ENCODE peak calls at places on chromosomes 4 and X, in six cellular contexts. One of them, this sample, is unnamed.

GRCh38 chr4:118033148-118034060 is 882 bp upstream of the NDST3 start:
- DNase-seq in GM18507: no peak
- DNase-seq in body of pancreas: peak
- DNase-seq in activated naive CD4-positive, alpha-beta T cell treated with anti-CD3 and anti-CD28 coated beads for 36 hours: peak
- DNase-seq in D341Med: peak
- DNase-seq in H9: peak
- DNase-seq in this sample: no peak

GRCh38 chr4:116752027-116752426 is 333.3 kb downstream of the TRAM1L1 start:
- DNase-seq in GM18507: no peak
- DNase-seq in body of pancreas: no peak
- DNase-seq in activated naive CD4-positive, alpha-beta T cell treated with anti-CD3 and anti-CD28 coated beads for 36 hours: no peak
- DNase-seq in D341Med: no peak
- DNase-seq in H9: no peak
- DNase-seq in this sample: no peak

GRCh38 chr4:1291091-1291490 is 1.4 kb downstream of the MAEA start:
- DNase-seq in GM18507: no peak
- DNase-seq in body of pancreas: no peak
- DNase-seq in activated naive CD4-positive, alpha-beta T cell treated with anti-CD3 and anti-CD28 coated beads for 36 hours: no peak
- DNase-seq in D341Med: no peak
- DNase-seq in H9: peak
- DNase-seq in this sample: no peak

GRCh38 chr4:149768477-149768876 is 47.2 kb downstream of the IQCM start:
- DNase-seq in GM18507: no peak
- DNase-seq in body of pancreas: no peak
- DNase-seq in activated naive CD4-positive, alpha-beta T cell treated with anti-CD3 and anti-CD28 coated beads for 36 hours: no peak
- DNase-seq in D341Med: no peak
- DNase-seq in H9: no peak
- DNase-seq in this sample: no peak

GRCh38 chr4:57080781-57081650 is 29.2 kb downstream of the IGFBP7 start:
- DNase-seq in GM18507: no peak
- DNase-seq in body of pancreas: no peak
- DNase-seq in activated naive CD4-positive, alpha-beta T cell treated with anti-CD3 and anti-CD28 coated beads for 36 hours: no peak
- DNase-seq in D341Med: no peak
- DNase-seq in H9: no peak
- DNase-seq in this sample: peak

GRCh38 chr4:94766856-94767255 is 9.1 kb downstream of the BMPR1B start:
- DNase-seq in GM18507: no peak
- DNase-seq in body of pancreas: no peak
- DNase-seq in activated naive CD4-positive, alpha-beta T cell treated with anti-CD3 and anti-CD28 coated beads for 36 hours: no peak
- DNase-seq in D341Med: no peak
- DNase-seq in H9: no peak
- DNase-seq in this sample: no peak

GRCh38 chr4:102335616-102336015 is 9.7 kb downstream of the SLC39A8 start:
- DNase-seq in GM18507: no peak
- DNase-seq in body of pancreas: no peak
- DNase-seq in activated naive CD4-positive, alpha-beta T cell treated with anti-CD3 and anti-CD28 coated beads for 36 hours: no peak
- DNase-seq in D341Med: no peak
- DNase-seq in H9: no peak
- DNase-seq in this sample: no peak

GRCh38 chrX:97026406-97026805 is 142.7 kb downstream of the RPA4 start:
- DNase-seq in GM18507: no peak
- DNase-seq in body of pancreas: no peak
- DNase-seq in activated naive CD4-positive, alpha-beta T cell treated with anti-CD3 and anti-CD28 coated beads for 36 hours: no peak
- DNase-seq in D341Med: no peak
- DNase-seq in H9: no peak
- DNase-seq in this sample: no peak

GRCh38 chrX:134469481-134469880 is 9.5 kb downstream of the HPRT1 start:
- DNase-seq in GM18507: no peak
- DNase-seq in body of pancreas: no peak
- DNase-seq in activated naive CD4-positive, alpha-beta T cell treated with anti-CD3 and anti-CD28 coated beads for 36 hours: no peak
- DNase-seq in D341Med: no peak
- DNase-seq in H9: no peak
- DNase-seq in this sample: peak

GRCh38 chr4:47510506-47511143 is 25.6 kb downstream of the ATP10D start:
- DNase-seq in GM18507: peak
- DNase-seq in body of pancreas: no peak
- DNase-seq in activated naive CD4-positive, alpha-beta T cell treated with anti-CD3 and anti-CD28 coated beads for 36 hours: no peak
- DNase-seq in D341Med: no peak
- DNase-seq in H9: no peak
- DNase-seq in this sample: no peak

GRCh38 chrX:11792461-11793421 is 34.7 kb downstream of the MSL3 start:
- DNase-seq in GM18507: peak
- DNase-seq in body of pancreas: peak
- DNase-seq in activated naive CD4-positive, alpha-beta T cell treated with anti-CD3 and anti-CD28 coated beads for 36 hours: peak
- DNase-seq in D341Med: no peak
- DNase-seq in H9: no peak
- DNase-seq in this sample: no peak

GRCh38 chr4:140450352-140450751 is 22.9 kb upstream of the CLGN start:
- DNase-seq in GM18507: no peak
- DNase-seq in body of pancreas: no peak
- DNase-seq in activated naive CD4-positive, alpha-beta T cell treated with anti-CD3 and anti-CD28 coated beads for 36 hours: no peak
- DNase-seq in D341Med: no peak
- DNase-seq in H9: no peak
- DNase-seq in this sample: no peak

GRCh38 chr4:73193659-73194058 is 64.9 kb downstream of the ANKRD17 start:
- DNase-seq in GM18507: no peak
- DNase-seq in body of pancreas: no peak
- DNase-seq in activated naive CD4-positive, alpha-beta T cell treated with anti-CD3 and anti-CD28 coated beads for 36 hours: no peak
- DNase-seq in D341Med: no peak
- DNase-seq in H9: no peak
- DNase-seq in this sample: no peak

GRCh38 chr4:57124145-57124544 is 14.0 kb upstream of the IGFBP7 start:
- DNase-seq in GM18507: no peak
- DNase-seq in body of pancreas: no peak
- DNase-seq in activated naive CD4-positive, alpha-beta T cell treated with anti-CD3 and anti-CD28 coated beads for 36 hours: no peak
- DNase-seq in D341Med: no peak
- DNase-seq in H9: no peak
- DNase-seq in this sample: no peak

GRCh38 chr4:54746228-54746627 is 88.5 kb downstream of the KIT start:
- DNase-seq in GM18507: no peak
- DNase-seq in body of pancreas: no peak
- DNase-seq in activated naive CD4-positive, alpha-beta T cell treated with anti-CD3 and anti-CD28 coated beads for 36 hours: no peak
- DNase-seq in D341Med: no peak
- DNase-seq in H9: no peak
- DNase-seq in this sample: no peak

GRCh38 chrX:49171752-49172279 is at the start of gene PLP2:
- DNase-seq in GM18507: no peak
- DNase-seq in body of pancreas: peak
- DNase-seq in activated naive CD4-positive, alpha-beta T cell treated with anti-CD3 and anti-CD28 coated beads for 36 hours: peak
- DNase-seq in D341Med: peak
- DNase-seq in H9: no peak
- DNase-seq in this sample: no peak

GRCh38 chr4:87423313-87424031 is 1.1 kb downstream of the NUDT9 start:
- DNase-seq in GM18507: no peak
- DNase-seq in body of pancreas: peak
- DNase-seq in activated naive CD4-positive, alpha-beta T cell treated with anti-CD3 and anti-CD28 coated beads for 36 hours: no peak
- DNase-seq in D341Med: peak
- DNase-seq in H9: no peak
- DNase-seq in this sample: no peak

GRCh38 chr4:161564230-161564834 is 599.5 kb downstream of the FSTL5 start:
- DNase-seq in GM18507: no peak
- DNase-seq in body of pancreas: no peak
- DNase-seq in activated naive CD4-positive, alpha-beta T cell treated with anti-CD3 and anti-CD28 coated beads for 36 hours: no peak
- DNase-seq in D341Med: no peak
- DNase-seq in H9: no peak
- DNase-seq in this sample: no peak

GRCh38 chrX:125762954-125763353 is 403.1 kb downstream of the DCAF12L2 start:
- DNase-seq in GM18507: no peak
- DNase-seq in body of pancreas: no peak
- DNase-seq in activated naive CD4-positive, alpha-beta T cell treated with anti-CD3 and anti-CD28 coated beads for 36 hours: no peak
- DNase-seq in D341Med: no peak
- DNase-seq in H9: no peak
- DNase-seq in this sample: no peak

GRCh38 chr4:81457345-81457744 is 14.4 kb downstream of the RASGEF1B start:
- DNase-seq in GM18507: no peak
- DNase-seq in body of pancreas: no peak
- DNase-seq in activated naive CD4-positive, alpha-beta T cell treated with anti-CD3 and anti-CD28 coated beads for 36 hours: no peak
- DNase-seq in D341Med: no peak
- DNase-seq in H9: no peak
- DNase-seq in this sample: no peak

GRCh38 chrX:132958086-132958703 is at the start of gene HS6ST2:
- DNase-seq in GM18507: no peak
- DNase-seq in body of pancreas: peak
- DNase-seq in activated naive CD4-positive, alpha-beta T cell treated with anti-CD3 and anti-CD28 coated beads for 36 hours: peak
- DNase-seq in D341Med: peak
- DNase-seq in H9: peak
- DNase-seq in this sample: no peak